ENCODE peak calls at places on chromosomes 12 and 14, in nine cellular contexts. S is astrocyte of the cerebellum, Q is tibial artery, L is H1, T is dorsolateral prefrontal cortex, Y is GM10248, D is progenitor cell of endocrine pancreas, V is epithelial cell of esophagus, P is cardiac fibroblast. F is an unnamed sample.

GRCh38 chr12:57735198-57735855 is 3.2 kb downstream of the AGAP2 start:
- DNase-seq in Y (no peak), P (no peak), S (no peak), Q (no peak), L (no peak), T (no peak), V (no peak), D (no peak), F (no peak)

GRCh38 chr12:57579677-57580465 is 11.1 kb upstream of the PIP4K2C start:
- DNase-seq in V (no peak), T (no peak), S (no peak), D (no peak), P (no peak), Y (no peak), L (no peak), Q (no peak), F (no peak)

GRCh38 chr14:98477935-98478334 is 794.1 kb downstream of the BCL11B start:
- DNase-seq in D (no peak), L (no peak), T (no peak), Y (no peak), S (no peak), Q (no peak), P (no peak), V (no peak), F (no peak)

GRCh38 chr14:37515761-37516160 is 79.3 kb downstream of the FOXA1 start:
- DNase-seq in Q (no peak), P (no peak), S (no peak), T (no peak), L (no peak), D (no peak), V (no peak), Y (no peak), F (no peak)

GRCh38 chr14:92958373-92959188 is 35.6 kb downstream of the CHGA start:
- DNase-seq in P (no peak), Y (no peak), D (no peak), L (no peak), Q (no peak), V (no peak), S (no peak), T (peak; percentile 85), F (no peak)

GRCh38 chr12:54932691-54933090 is 51.9 kb downstream of the TESPA1 start:
- DNase-seq in P (peak; percentile 27), S (no peak), D (no peak), Q (no peak), Y (no peak), L (no peak), V (peak; percentile 53), T (no peak), F (no peak)

GRCh38 chr14:85764809-85765208 is 234.9 kb downstream of the FLRT2 start:
- DNase-seq in L (no peak), Q (no peak), T (no peak), P (no peak), V (no peak), S (no peak), D (no peak), Y (no peak), F (no peak)

GRCh38 chr14:23055621-23056256 is 1.6 kb downstream of the CDH24 start:
- DNase-seq in T (peak; percentile 65), Q (peak; percentile 74), P (peak; percentile 34), S (no peak), D (no peak), V (no peak), Y (peak; percentile 39), L (no peak), F (no peak)

GRCh38 chr12:56589783-56590182 is 40.3 kb downstream of the BAZ2A start:
- DNase-seq in T (no peak), P (no peak), D (no peak), Y (no peak), L (no peak), Q (no peak), V (no peak), S (no peak), F (no peak)

GRCh38 chr14:49915085-49915484 is 22.2 kb downstream of the ARF6 start:
- DNase-seq in T (no peak), P (no peak), V (no peak), Y (no peak), S (no peak), L (no peak), D (no peak), Q (no peak), F (no peak)

GRCh38 chr12:105848286-105848685 is 290.5 kb downstream of the NUAK1 start:
- DNase-seq in D (no peak), Q (no peak), Y (no peak), V (no peak), L (no peak), S (no peak), T (no peak), P (no peak), F (no peak)

GRCh38 chr12:97941686-97942354 is 479.2 kb downstream of the RMST start:
- DNase-seq in D (no peak), P (no peak), Q (no peak), L (no peak), Y (no peak), V (peak; percentile 1), S (no peak), T (no peak), F (no peak)

GRCh38 chr14:85296466-85297210 is 233.3 kb upstream of the FLRT2 start:
- DNase-seq in D (no peak), S (no peak), L (no peak), Y (no peak), T (no peak), Q (no peak), P (peak; percentile 69), V (peak; percentile 74), F (no peak)

GRCh38 chr14:57760891-57761290 is 105.0 kb downstream of the SLC35F4 start:
- DNase-seq in L (no peak), T (no peak), P (no peak), D (no peak), Q (no peak), S (no peak), Y (no peak), V (no peak), F (no peak)

DNA sequence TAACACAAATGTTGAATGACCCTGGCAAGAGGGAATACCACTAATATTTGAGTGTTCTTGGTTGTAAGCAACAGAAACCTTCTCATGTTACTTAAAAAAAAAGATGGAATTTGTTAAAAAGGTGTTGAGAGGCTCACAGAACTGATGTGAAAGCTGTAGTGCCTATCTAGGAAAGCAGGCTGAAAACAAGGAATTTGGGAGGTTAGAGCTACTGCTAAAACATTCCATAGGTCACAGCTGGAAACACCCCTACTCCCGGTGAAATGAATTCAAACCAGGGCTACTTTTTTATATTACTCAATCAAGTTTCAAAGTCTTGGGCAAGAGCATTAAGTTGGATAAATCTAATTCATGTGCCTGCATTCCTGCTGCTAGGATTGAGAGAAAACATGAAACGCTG is 104.1 kb downstream of the SLC35F4 start:
- DNase-seq in L (no peak), D (no peak), T (no peak), Q (no peak), P (no peak), V (no peak), S (no peak), Y (no peak), F (no peak)
- TF ChIP-seq CTCF in L (no peak), D (no peak), T (no peak), Q (no peak), P (no peak), V (no peak), S (no peak), Y (no peak), F (no peak)

DNA sequence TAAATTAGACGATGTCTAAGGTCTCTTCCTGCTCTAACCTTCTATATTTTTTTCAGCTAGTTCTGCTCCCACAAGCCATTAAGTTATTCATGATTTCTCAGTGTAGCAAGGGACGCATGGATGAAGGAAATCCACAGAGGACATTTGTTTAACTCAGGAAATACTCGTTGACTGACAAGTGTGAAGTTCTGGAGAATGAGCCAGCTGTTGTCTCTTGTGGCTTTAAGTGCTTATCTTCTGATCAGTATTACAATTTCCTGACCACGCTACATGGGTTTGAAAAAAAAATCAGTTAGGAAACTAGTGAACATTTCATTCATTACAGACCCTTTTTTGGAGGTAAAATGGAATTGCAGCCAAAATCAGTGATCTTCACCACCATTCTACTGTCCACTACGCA is 53.2 kb downstream of the GUCY2C start:
- DNase-seq in L (no peak), Q (no peak), Y (no peak), V (no peak), T (no peak), D (no peak), P (peak; percentile 6), S (no peak), F (no peak)
- TF ChIP-seq CTCF in L (no peak), Q (no peak), Y (no peak), V (no peak), T (no peak), D (no peak), P (no peak), S (no peak), F (no peak)

DNA sequence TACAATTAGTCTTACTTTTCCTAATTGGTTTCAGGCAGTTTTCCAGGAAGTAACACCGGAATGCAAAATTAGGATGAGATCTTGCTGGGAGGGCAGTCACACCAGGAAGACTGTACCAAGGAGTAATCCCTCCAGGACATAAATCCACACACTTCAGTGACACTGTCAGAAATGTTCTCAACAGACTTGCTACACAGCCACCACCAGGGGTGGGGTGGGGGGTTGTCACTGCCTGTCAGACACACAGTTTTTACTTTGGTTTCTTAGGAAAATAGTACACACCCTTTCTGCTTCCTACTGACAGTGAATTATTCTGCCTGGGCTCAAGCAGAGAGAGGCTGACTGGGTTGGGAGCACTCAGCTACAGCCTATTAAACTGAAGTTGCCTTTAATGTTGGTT is 102.9 kb upstream of the CCDC196 start:
- DNase-seq in V (peak; percentile 13), D (no peak), T (no peak), S (no peak), L (no peak), Y (no peak), Q (no peak), P (no peak), F (no peak)
- TF ChIP-seq CTCF in V (peak; percentile 9), D (no peak), T (no peak), S (no peak), L (no peak), Y (no peak), Q (no peak), P (no peak), F (no peak)

DNA sequence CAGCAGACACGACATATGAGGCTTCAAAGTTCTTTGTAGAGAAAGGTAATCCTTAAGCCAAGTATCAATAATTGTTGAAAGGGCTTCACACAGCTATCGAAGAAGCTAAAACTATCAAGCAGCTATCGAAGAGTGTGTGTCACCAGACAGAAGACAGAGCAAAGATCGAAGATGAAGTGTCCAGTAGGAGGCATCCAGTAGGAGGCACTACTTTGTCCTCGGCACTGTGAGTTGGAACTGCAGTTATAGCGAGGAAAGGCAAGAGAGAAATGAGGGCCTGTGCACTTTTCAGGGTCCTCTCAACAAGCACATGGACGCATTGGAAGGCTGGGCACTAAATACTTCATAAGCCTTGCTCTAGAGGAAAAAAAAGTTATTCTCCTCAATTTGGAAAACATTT is 174.3 kb downstream of the CALM1 start:
- DNase-seq in D (no peak), L (no peak), P (no peak), S (no peak), Q (no peak), V (no peak), T (no peak), Y (no peak), F (no peak)
- TF ChIP-seq CTCF in D (no peak), L (peak; percentile 23), P (no peak), S (no peak), Q (no peak), V (no peak), T (no peak), Y (no peak), F (no peak)

F was measured in endothelial cell.